ENCODE peak calls at places on chromosomes 3 and 15, in seven cellular contexts. Z is Peyer's patch, J is OCI-LY7, F is fibroblast of lung, O is lower lobe of right lung, D is PC-3, S is stomach. X is an unnamed sample. For H3K36me3, the result is how much of the 10 kb centered on the place peaks cover.

GRCh38 chr3:148847351-148847750 is 17.7 kb upstream of the CPA3 start:
- DNase-seq in Z (no peak), J (no peak), F (peak), O (no peak), D (no peak), S (no peak), X (no peak)

GRCh38 chr15:79311901-79312553 is 1.1 kb downstream of the TMED3 start:
- DNase-seq in Z (no peak), J (no peak), F (peak), O (no peak), D (peak), S (no peak), X (peak)

GRCh38 chr3:11452988-11453847 is 181.0 kb downstream of the ATG7 start:
- DNase-seq in Z (no peak), J (no peak), F (peak), O (no peak), D (peak), S (no peak), X (no peak)

GRCh38 chr3:15305366-15305844 is 27.0 kb downstream of the SH3BP5 start:
- DNase-seq in Z (no peak), J (no peak), F (peak), O (no peak), D (peak), S (no peak), X (no peak)

GRCh38 chr3:163159306-163159705 is 1662.7 kb downstream of the OTOL1 start:
- DNase-seq in Z (no peak), J (no peak), F (no peak), O (no peak), D (no peak), S (no peak), X (no peak)

GRCh38 chr3:72082121-72082715 is 297.3 kb upstream of the PROK2 start:
- DNase-seq in Z (no peak), J (peak), F (peak), O (peak), D (no peak), S (peak), X (peak)

GRCh38 chr3:149475451-149476060 is 1.1 kb downstream of the TM4SF4 start:
- DNase-seq in Z (no peak), J (no peak), F (no peak), O (no peak), D (no peak), S (no peak), X (no peak)

GRCh38 chr3:29171583-29171990 is 109.3 kb upstream of the RBMS3 start:
- DNase-seq in Z (no peak), J (peak), F (no peak), O (no peak), D (no peak), S (no peak), X (peak)

GRCh38 chr3:120855665-120856437 is 52.2 kb upstream of the STXBP5L start:
- DNase-seq in Z (no peak), J (no peak), F (peak), O (no peak), D (peak), S (no peak), X (no peak)

GRCh38 chr3:50381315-50381714 is 22.0 kb upstream of the TMEM115 start:
- DNase-seq in Z (no peak), J (no peak), F (no peak), O (no peak), D (no peak), S (no peak), X (no peak)

GRCh38 chr15:74845208-74845568 is 2.2 kb upstream of the ULK3 start:
- DNase-seq in Z (no peak), J (no peak), F (no peak), O (no peak), D (no peak), S (no peak), X (no peak)

GRCh38 chr3:114363554-114364202 is 69.8 kb downstream of the TIGIT start:
- DNase-seq in Z (no peak), J (no peak), F (peak), O (no peak), D (no peak), S (no peak), X (no peak)

GRCh38 chr3:125123906-125124305 is 68.1 kb upstream of the HEG1 start:
- DNase-seq in Z (no peak), J (no peak), F (peak), O (no peak), D (no peak), S (no peak), X (no peak)

GRCh38 chr3:121431717-121432517 is 113.9 kb downstream of the POLQ start:
- DNase-seq in Z (no peak), J (peak), F (peak), O (no peak), D (peak), S (no peak), X (peak)

GRCh38 chr3:14424711-14425573 is 22.5 kb downstream of the SLC6A6 start:
- DNase-seq in Z (no peak), J (no peak), F (peak), O (peak), D (peak), S (no peak), X (no peak)

GRCh38 chr3:146283796-146284485 is 33.0 kb upstream of the PLSCR4 start:
- DNase-seq in Z (no peak), J (no peak), F (no peak), O (no peak), D (no peak), S (no peak), X (no peak)

GRCh38 chr3:169429328-169429727 is 234.2 kb downstream of the MECOM start:
- DNase-seq in Z (no peak), J (no peak), F (no peak), O (no peak), D (no peak), S (no peak), X (no peak)

GRCh38 chr3:196740476-196741400 is 1.1 kb downstream of the PAK2 start:
- DNase-seq in Z (no peak), J (peak), F (peak), O (no peak), D (peak), S (no peak), X (no peak)

GRCh38 chr15:57380854-57381253 is 4.5 kb downstream of the CGNL1 start:
- DNase-seq in Z (no peak), J (no peak), F (no peak), O (no peak), D (no peak), S (no peak), X (no peak)

GRCh38 chr15:57375827-57376694 is at the start of gene CGNL1:
- DNase-seq in Z (peak), J (no peak), F (peak), O (peak), D (peak), S (peak), X (no peak)

GRCh38 chr15:57379487-57379886 is 3.2 kb downstream of the CGNL1 start:
- DNase-seq in Z (no peak), J (no peak), F (no peak), O (no peak), D (no peak), S (no peak), X (no peak)

GRCh38 chr15:57376695-57377477 is 581 bp downstream of the CGNL1 start:
- DNase-seq in Z (no peak), J (no peak), F (no peak), O (peak), D (no peak), S (no peak), X (no peak)

GRCh38 chr15:57377478-57377847 is 1.2 kb downstream of the CGNL1 start:
- DNase-seq in Z (no peak), J (no peak), F (no peak), O (no peak), D (peak), S (no peak), X (no peak)
- TF ChIP-seq CTCF in Z (no peak), J (no peak), F (no peak), O (no peak), D (peak), S (no peak), X (no peak)

DNA sequence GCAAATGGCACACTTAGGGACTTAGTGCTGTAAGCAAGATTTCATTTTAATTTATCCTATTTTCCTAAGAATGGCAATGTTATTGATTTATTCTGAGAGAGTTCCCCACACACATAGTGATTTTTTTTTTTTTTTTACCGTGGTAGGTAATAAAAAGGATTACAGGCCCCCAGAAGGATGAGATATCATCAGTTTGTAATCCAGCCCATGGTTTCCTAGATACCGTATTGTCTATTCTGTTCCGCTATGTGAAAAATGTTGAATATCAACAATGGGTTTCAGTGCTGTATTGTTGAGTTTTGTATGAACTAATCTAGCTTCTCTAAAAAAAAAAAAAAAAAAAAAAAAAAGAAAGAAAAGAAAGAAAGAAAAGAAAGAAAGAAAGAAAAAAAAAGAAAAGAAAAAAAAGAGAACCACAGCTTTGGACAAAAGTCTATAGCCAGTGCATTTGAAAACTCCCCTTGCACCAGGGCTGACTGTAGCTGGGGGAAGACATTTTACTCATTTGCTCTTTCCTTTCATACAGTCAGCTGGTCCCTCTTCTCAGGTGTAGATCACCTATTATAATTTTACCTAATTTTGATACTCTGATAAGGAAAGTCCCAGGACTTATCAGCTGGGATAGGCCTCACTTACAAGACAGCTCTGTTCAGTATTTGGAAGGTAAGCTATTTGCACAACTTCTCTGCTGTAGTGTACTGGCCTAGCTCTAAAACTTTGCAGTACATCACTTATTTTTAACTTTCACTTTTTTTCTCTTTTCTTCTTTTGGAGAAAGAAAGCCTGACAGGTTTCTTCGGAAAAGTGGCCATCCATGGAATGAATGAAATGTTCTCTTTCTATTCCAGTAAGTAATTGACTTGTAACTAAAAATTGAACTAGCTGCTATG is 101.4 kb upstream of the SOX2 start:
- DNase-seq in Z (no peak), J (no peak), F (peak), O (no peak), D (no peak), S (no peak), X (no peak)
- H3K4me3 ChIP-seq in Z (no peak), J (no peak), F (no peak), O (no peak), D (no peak), S (no peak), X (no peak)

GRCh38 chr3:66383998-66384745 is 116.7 kb downstream of the LRIG1 start:
- DNase-seq in Z (no peak), J (no peak), F (no peak), O (no peak), D (no peak), S (no peak), X (no peak)
- H3K36me3 ChIP-seq in Z (under half), J (half or more), F (under half), O (half or more), D (under half), S (half or more), X (under half)

GRCh38 chr3:78343221-78343620 is 1303.3 kb downstream of the ROBO2 start:
- DNase-seq in Z (no peak), J (no peak), F (no peak), O (no peak), D (peak), S (no peak), X (no peak)

GRCh38 chr3:78349571-78349970 is 1309.7 kb downstream of the ROBO2 start:
- DNase-seq in Z (no peak), J (no peak), F (no peak), O (no peak), D (no peak), S (no peak), X (no peak)

GRCh38 chr3:78344918-78345317 is 1305.0 kb downstream of the ROBO2 start:
- DNase-seq in Z (no peak), J (no peak), F (no peak), O (no peak), D (no peak), S (no peak), X (no peak)
- TF ChIP-seq CTCF in Z (no peak), J (no peak), F (no peak), O (no peak), D (no peak), S (no peak), X (no peak)

DNA sequence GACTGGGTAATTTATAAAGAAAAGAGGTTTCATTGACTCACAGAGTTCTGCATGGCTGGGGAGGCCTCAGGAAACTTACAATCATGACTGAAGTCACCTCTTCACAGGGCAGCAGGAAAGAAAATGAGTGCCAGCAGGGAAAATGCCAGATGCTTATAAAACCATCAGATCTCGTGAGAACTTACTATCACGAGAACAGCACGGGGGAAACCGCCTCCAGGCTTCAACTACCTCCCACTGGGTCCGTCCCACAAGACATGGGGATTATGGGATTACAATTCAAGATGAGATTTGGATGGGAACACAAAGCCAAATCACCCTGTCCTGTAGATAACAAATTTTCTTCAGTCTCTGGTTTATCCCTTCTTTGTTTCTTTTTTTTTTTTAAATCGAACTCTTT is 31.0 kb upstream of the AVEN start:
- DNase-seq in Z (no peak), J (no peak), F (no peak), O (no peak), D (no peak), S (no peak), X (no peak)
- H3K4me3 ChIP-seq in Z (no peak), J (no peak), F (no peak), O (no peak), D (no peak), S (no peak), X (no peak)

DNA sequence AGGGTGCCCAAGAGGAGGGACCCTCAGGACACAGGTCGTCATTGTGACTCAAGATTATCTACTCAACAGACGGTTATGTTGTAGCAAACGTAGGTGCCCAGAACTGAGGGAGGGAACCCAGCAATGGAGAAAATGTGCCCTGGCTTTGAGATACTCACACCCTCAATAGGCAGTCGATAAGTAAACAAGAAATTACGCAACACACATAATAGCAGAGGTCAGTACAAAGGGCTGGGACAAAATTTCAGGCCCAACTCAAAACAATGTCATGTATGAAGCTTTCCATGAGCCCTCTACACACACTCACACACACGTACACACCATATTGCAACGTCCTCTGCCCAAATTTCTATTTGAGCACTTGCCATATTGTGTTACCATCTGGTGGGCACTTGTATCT is 114.7 kb upstream of the TRIM42 start:
- DNase-seq in Z (no peak), J (no peak), F (no peak), O (no peak), D (no peak), S (no peak), X (no peak)
- H3K36me3 ChIP-seq in Z (under half), J (under half), F (under half), O (under half), D (under half), S (under half), X (under half)

X was measured in GM06990.